ENCODE peak calls at places on chromosome 4, in four cellular contexts. One of them, this sample, is unnamed.

GRCh38 chr4:69833251-69833650 is 26.7 kb downstream of the SULT1E1 start:
- DNase-seq in activated CD4-positive, alpha-beta T cell treated with anti-CD3 and anti-CD28 coated beads, Interleukin-2, amount 10 ng/mL, durations not matched to agents 7 days and 5 days: no peak
- DNase-seq in CD4-positive, alpha-beta T cell: no peak
- DNase-seq in C1 segment of cervical spinal cord: no peak
- DNase-seq in this sample: no peak

GRCh38 chr4:182531555-182532162 is 288.5 kb downstream of the TENM3 start:
- DNase-seq in activated CD4-positive, alpha-beta T cell treated with anti-CD3 and anti-CD28 coated beads, Interleukin-2, amount 10 ng/mL, durations not matched to agents 7 days and 5 days: no peak
- DNase-seq in CD4-positive, alpha-beta T cell: no peak
- DNase-seq in C1 segment of cervical spinal cord: no peak
- DNase-seq in this sample: no peak

GRCh38 chr4:3287972-3288570 is 4.8 kb upstream of the RGS12 start:
- DNase-seq in activated CD4-positive, alpha-beta T cell treated with anti-CD3 and anti-CD28 coated beads, Interleukin-2, amount 10 ng/mL, durations not matched to agents 7 days and 5 days: no peak
- DNase-seq in CD4-positive, alpha-beta T cell: no peak
- DNase-seq in C1 segment of cervical spinal cord: no peak
- DNase-seq in this sample: no peak

GRCh38 chr4:128322986-128323385 is 35.4 kb upstream of the PGRMC2 start:
- DNase-seq in activated CD4-positive, alpha-beta T cell treated with anti-CD3 and anti-CD28 coated beads, Interleukin-2, amount 10 ng/mL, durations not matched to agents 7 days and 5 days: no peak
- DNase-seq in CD4-positive, alpha-beta T cell: no peak
- DNase-seq in C1 segment of cervical spinal cord: no peak
- DNase-seq in this sample: no peak

GRCh38 chr4:4507923-4508322 is 33.9 kb downstream of the STX18 start:
- DNase-seq in activated CD4-positive, alpha-beta T cell treated with anti-CD3 and anti-CD28 coated beads, Interleukin-2, amount 10 ng/mL, durations not matched to agents 7 days and 5 days: no peak
- DNase-seq in CD4-positive, alpha-beta T cell: no peak
- DNase-seq in C1 segment of cervical spinal cord: no peak
- DNase-seq in this sample: no peak

GRCh38 chr4:40736910-40737309 is 12.8 kb upstream of the NSUN7 start:
- DNase-seq in activated CD4-positive, alpha-beta T cell treated with anti-CD3 and anti-CD28 coated beads, Interleukin-2, amount 10 ng/mL, durations not matched to agents 7 days and 5 days: peak; percentile 15
- DNase-seq in CD4-positive, alpha-beta T cell: no peak
- DNase-seq in C1 segment of cervical spinal cord: no peak
- DNase-seq in this sample: no peak

GRCh38 chr4:85587952-85588351 is 113.0 kb downstream of the ARHGAP24 start:
- DNase-seq in activated CD4-positive, alpha-beta T cell treated with anti-CD3 and anti-CD28 coated beads, Interleukin-2, amount 10 ng/mL, durations not matched to agents 7 days and 5 days: no peak
- DNase-seq in CD4-positive, alpha-beta T cell: no peak
- DNase-seq in C1 segment of cervical spinal cord: no peak
- DNase-seq in this sample: no peak

GRCh38 chr4:56641494-56642051 is 39.5 kb downstream of the HOPX start:
- DNase-seq in activated CD4-positive, alpha-beta T cell treated with anti-CD3 and anti-CD28 coated beads, Interleukin-2, amount 10 ng/mL, durations not matched to agents 7 days and 5 days: no peak
- DNase-seq in CD4-positive, alpha-beta T cell: no peak
- DNase-seq in C1 segment of cervical spinal cord: no peak
- DNase-seq in this sample: no peak

GRCh38 chr4:3518941-3519340 is 13.3 kb downstream of the LRPAP1 start:
- DNase-seq in activated CD4-positive, alpha-beta T cell treated with anti-CD3 and anti-CD28 coated beads, Interleukin-2, amount 10 ng/mL, durations not matched to agents 7 days and 5 days: no peak
- DNase-seq in CD4-positive, alpha-beta T cell: no peak
- DNase-seq in C1 segment of cervical spinal cord: no peak
- DNase-seq in this sample: no peak

GRCh38 chr4:114495471-114495928 is 103.1 kb upstream of the UGT8 start:
- DNase-seq in activated CD4-positive, alpha-beta T cell treated with anti-CD3 and anti-CD28 coated beads, Interleukin-2, amount 10 ng/mL, durations not matched to agents 7 days and 5 days: no peak
- DNase-seq in CD4-positive, alpha-beta T cell: no peak
- DNase-seq in C1 segment of cervical spinal cord: no peak
- DNase-seq in this sample: no peak

GRCh38 chr4:119300388-119301131 is 21.4 kb downstream of the FABP2 start:
- DNase-seq in activated CD4-positive, alpha-beta T cell treated with anti-CD3 and anti-CD28 coated beads, Interleukin-2, amount 10 ng/mL, durations not matched to agents 7 days and 5 days: peak; percentile 93
- DNase-seq in CD4-positive, alpha-beta T cell: peak; percentile 89
- DNase-seq in C1 segment of cervical spinal cord: no peak
- DNase-seq in this sample: peak; percentile 88

GRCh38 chr4:88674989-88675388 is 22.6 kb downstream of the NAP1L5 start:
- DNase-seq in activated CD4-positive, alpha-beta T cell treated with anti-CD3 and anti-CD28 coated beads, Interleukin-2, amount 10 ng/mL, durations not matched to agents 7 days and 5 days: no peak
- DNase-seq in CD4-positive, alpha-beta T cell: no peak
- DNase-seq in C1 segment of cervical spinal cord: no peak
- DNase-seq in this sample: no peak

GRCh38 chr4:72895408-72895807 is 174.1 kb downstream of the COX18 start:
- DNase-seq in activated CD4-positive, alpha-beta T cell treated with anti-CD3 and anti-CD28 coated beads, Interleukin-2, amount 10 ng/mL, durations not matched to agents 7 days and 5 days: no peak
- DNase-seq in CD4-positive, alpha-beta T cell: no peak
- DNase-seq in C1 segment of cervical spinal cord: no peak
- DNase-seq in this sample: no peak